ENCODE peak calls at places on chromosomes 2 and 18, in eight cellular contexts. K is glutamatergic neuron, E is GM12891, F is HAP-1, N is Calu3, B is GM13977, R is fibroblast of lung, I is NCI-H2029 treated with DMSO at 0.1 percent for 48 hours. G is an unnamed sample.

GRCh38 chr2:239396881-239397681 is 3.7 kb downstream of the HDAC4 start:
- DNase-seq in K (no peak), E (no peak), F (peak), N (no peak), B (no peak), R (no peak), I (no peak), G (peak)

GRCh38 chr18:48887905-48888531 is 62.7 kb downstream of the SMAD7 start:
- DNase-seq in K (no peak), E (no peak), F (no peak), N (no peak), B (no peak), R (no peak), I (no peak), G (no peak)

GRCh38 chr18:48085781-48086487 is 155.5 kb upstream of the SMAD2 start:
- DNase-seq in K (no peak), E (no peak), F (no peak), N (no peak), B (no peak), R (no peak), I (no peak), G (no peak)

GRCh38 chr2:239636808-239637207 is 236.0 kb upstream of the HDAC4 start:
- DNase-seq in K (no peak), E (no peak), F (no peak), N (no peak), B (no peak), R (peak), I (no peak), G (no peak)

GRCh38 chr2:48940606-48941005 is 185.1 kb upstream of the LHCGR start:
- DNase-seq in K (no peak), E (no peak), F (peak), N (no peak), B (no peak), R (peak), I (no peak), G (peak)

GRCh38 chr2:237955640-237956401 is 11.0 kb upstream of the UBE2F start:
- DNase-seq in K (no peak), E (no peak), F (no peak), N (no peak), B (no peak), R (peak), I (no peak), G (no peak)

GRCh38 chr18:35619468-35619867 is 37.9 kb downstream of the GALNT1 start:
- DNase-seq in K (no peak), E (no peak), F (no peak), N (no peak), B (no peak), R (peak), I (no peak), G (no peak)

GRCh38 chr2:100107911-100108647 is 34.3 kb downstream of the AFF3 start:
- DNase-seq in K (peak), E (no peak), F (no peak), N (no peak), B (no peak), R (no peak), I (no peak), G (no peak)

GRCh38 chr2:82790277-82791021 is 1668.6 kb downstream of the SUCLG1 start:
- DNase-seq in K (no peak), E (no peak), F (no peak), N (peak), B (no peak), R (peak), I (peak), G (no peak)

GRCh38 chr2:168515502-168515901 is 59.4 kb downstream of the CERS6 start:
- DNase-seq in K (no peak), E (no peak), F (no peak), N (no peak), B (no peak), R (peak), I (no peak), G (no peak)

GRCh38 chr18:76968073-76968472 is 145.7 kb downstream of the ZNF236 start:
- DNase-seq in K (no peak), E (no peak), F (no peak), N (no peak), B (no peak), R (no peak), I (no peak), G (no peak)

GRCh38 chr2:128451636-128452411 is 133.2 kb upstream of the HS6ST1 start:
- DNase-seq in K (no peak), E (no peak), F (no peak), N (no peak), B (no peak), R (no peak), I (no peak), G (no peak)

GRCh38 chr2:18719978-18720775 is 130.8 kb upstream of the NT5C1B start:
- DNase-seq in K (no peak), E (no peak), F (no peak), N (no peak), B (no peak), R (peak), I (no peak), G (no peak)

GRCh38 chr18:76256897-76257500 is 238.0 kb downstream of the ZNF516 start:
- DNase-seq in K (peak), E (no peak), F (peak), N (peak), B (no peak), R (peak), I (no peak), G (no peak)

GRCh38 chr2:212424090-212424489 is 114.5 kb downstream of the ERBB4 start:
- DNase-seq in K (no peak), E (no peak), F (no peak), N (no peak), B (no peak), R (peak), I (no peak), G (no peak)

GRCh38 chr2:62482558-62483352 is 23.2 kb downstream of the TMEM17 start:
- DNase-seq in K (no peak), E (no peak), F (no peak), N (no peak), B (no peak), R (no peak), I (no peak), G (no peak)

GRCh38 chr2:218093879-218094278 is 24.8 kb downstream of the RUFY4 start:
- DNase-seq in K (no peak), E (no peak), F (no peak), N (no peak), B (no peak), R (no peak), I (no peak), G (no peak)

GRCh38 chr2:85095094-85095493 is 38.1 kb upstream of the TCF7L1 start:
- DNase-seq in K (no peak), E (no peak), F (no peak), N (no peak), B (no peak), R (no peak), I (no peak), G (no peak)

GRCh38 chr18:79585395-79586370 is 93.9 kb upstream of the CTDP1 start:
- DNase-seq in K (no peak), E (no peak), F (no peak), N (no peak), B (no peak), R (no peak), I (no peak), G (no peak)

GRCh38 chr2:38256610-38257009 is 120.5 kb downstream of the ATL2 start:
- DNase-seq in K (no peak), E (no peak), F (no peak), N (no peak), B (no peak), R (no peak), I (no peak), G (no peak)

G was measured in DMS79.